ENCODE peak calls at places on chromosomes 5 and 9, in nine cellular contexts. Q is transverse colon; D is HT1080; U is HS-5; G is cardiac fibroblast; K is stimulated activated CD4-positive, alpha-beta T cell treated with anti-CD3 and anti-CD28 coated beads, Interleukin-2, amount 100 ng/mL, for 4 hours; W is HEK293T; O is Daoy; A is activated naive CD4-positive, alpha-beta T cell treated with Interleukin-2 at 50 U/mL for 16 hours. F is an unnamed sample.

GRCh38 chr5:137734962-137735530 is 843 bp downstream of the KLHL3 start:
- DNase-seq in Q (peak; percentile 34), D (no peak), U (no peak), G (peak; percentile 57), K (no peak), W (no peak), O (peak; percentile 44), A (peak; percentile 5), F (peak; percentile 69)

GRCh38 chr5:545641-546375 is 21.6 kb upstream of the SLC9A3 start:
- DNase-seq in Q (peak; percentile 8), D (no peak), U (no peak), G (no peak), K (no peak), W (no peak), O (no peak), A (no peak), F (no peak)

GRCh38 chr9:95108777-95109176 is 208.7 kb downstream of the FANCC start:
- DNase-seq in Q (no peak), D (no peak), U (no peak), G (no peak), K (no peak), W (no peak), O (no peak), A (no peak), F (no peak)

GRCh38 chr5:137095597-137095996 is 403.5 kb downstream of the SPOCK1 start:
- DNase-seq in Q (no peak), D (no peak), U (no peak), G (no peak), K (no peak), W (no peak), O (no peak), A (no peak), F (no peak)

GRCh38 chr9:71719585-71719984 is 48.7 kb downstream of the CEMIP2 start:
- DNase-seq in Q (no peak), D (no peak), U (no peak), G (peak; percentile 88), K (no peak), W (no peak), O (no peak), A (no peak), F (no peak)

GRCh38 chr5:124661317-124662141 is 84.9 kb downstream of the ZNF608 start:
- DNase-seq in Q (no peak), D (peak; percentile 92), U (peak; percentile 72), G (peak; percentile 70), K (no peak), W (no peak), O (peak; percentile 87), A (no peak), F (peak; percentile 94)

GRCh38 chr5:56534102-56534501 is 281.2 kb upstream of the MAP3K1 start:
- DNase-seq in Q (no peak), D (peak; percentile 25), U (no peak), G (no peak), K (no peak), W (peak; percentile 18), O (peak; percentile 61), A (peak; percentile 17), F (peak; percentile 69)

GRCh38 chr5:14125262-14125661 is 17.9 kb upstream of the TRIO start:
- DNase-seq in Q (no peak), D (no peak), U (no peak), G (no peak), K (no peak), W (no peak), O (no peak), A (no peak), F (no peak)

GRCh38 chr5:110414360-110414759 is 312.1 kb downstream of the TMEM232 start:
- DNase-seq in Q (no peak), D (no peak), U (no peak), G (peak; percentile 18), K (no peak), W (no peak), O (no peak), A (no peak), F (no peak)

GRCh38 chr5:155897761-155898160 is 429.2 kb upstream of the SGCD start:
- DNase-seq in Q (no peak), D (no peak), U (no peak), G (no peak), K (no peak), W (no peak), O (no peak), A (no peak), F (no peak)

GRCh38 chr9:5446451-5447236 is 3.7 kb upstream of the CD274 start:
- DNase-seq in Q (no peak), D (peak; percentile 78), U (no peak), G (peak; percentile 50), K (no peak), W (no peak), O (peak; percentile 37), A (no peak), F (peak; percentile 88)